ENCODE peak calls at places on chromosome 1, in seven cellular contexts. R is activated T-cell treated with anti-CD3 and anti-CD28 coated beads for 4 hours, Q is amniotic epithelial cell, F is mucosa of gallbladder, A is fibroblast of mammary gland, U is cardiac fibroblast, K is iPS DF 19.7. G is an unnamed sample.
A peak's percentile ranks its signal among the peaks of the same experiment; 100 is the strongest.

GRCh38 chr1:3905953-3906671 is 6.0 kb upstream of the C1orf174 start:
- DNase-seq in R (no peak), Q (no peak), F (no peak), A (no peak), U (no peak), K (no peak), G (no peak)

GRCh38 chr1:9320520-9321479 is 28.1 kb downstream of the SPSB1 start:
- DNase-seq in R (no peak), Q (peak; percentile 70), F (no peak), A (no peak), U (no peak), K (no peak), G (no peak)

GRCh38 chr1:178417858-178418257 is 78.9 kb downstream of the CLEC20A start:
- DNase-seq in R (no peak), Q (peak; percentile 72), F (no peak), A (peak; percentile 96), U (peak; percentile 33), K (no peak), G (peak; percentile 67)

GRCh38 chr1:166527752-166528151 is 311.5 kb upstream of the POGK start:
- DNase-seq in R (no peak), Q (no peak), F (no peak), A (no peak), U (no peak), K (no peak), G (no peak)

GRCh38 chr1:20485527-20486456 is at the start of gene CAMK2N1:
- DNase-seq in R (peak; percentile 46), Q (peak; percentile 73), F (peak; percentile 80), A (peak; percentile 62), U (peak; percentile 82), K (no peak), G (peak; percentile 68)

GRCh38 chr1:246434335-246434734 is 72.7 kb downstream of the SMYD3 start:
- DNase-seq in R (no peak), Q (no peak), F (no peak), A (no peak), U (no peak), K (no peak), G (no peak)

GRCh38 chr1:215521279-215521678 is 45.8 kb upstream of the KCTD3 start:
- DNase-seq in R (no peak), Q (no peak), F (no peak), A (no peak), U (no peak), K (no peak), G (no peak)

GRCh38 chr1:161164901-161165620 is 1.2 kb upstream of the PPOX start:
- DNase-seq in R (no peak), Q (no peak), F (no peak), A (no peak), U (no peak), K (no peak), G (no peak)

GRCh38 chr1:234884006-234884405 is 244.6 kb downstream of the TOMM20 start:
- DNase-seq in R (no peak), Q (no peak), F (no peak), A (no peak), U (no peak), K (no peak), G (no peak)

G was measured in fibroblast of pulmonary artery.